ENCODE peak calls at places on chromosomes 12 and 14, in seven cellular contexts. U is fibroblast of lung, G is Caco-2, J is IMR-90, S is BJ, R is uterus, D is pancreas. A is an unnamed sample.

GRCh38 chr14:72613196-72613974 is 280.5 kb downstream of the DPF3 start:
- DNase-seq in J (no peak), G (no peak), R (peak; percentile 41), U (no peak), S (no peak), D (peak; percentile 67), A (no peak)

GRCh38 chr14:91417134-91417982 is at the start of gene CCDC88C:
- DNase-seq in J (no peak), G (peak; percentile 85), R (peak; percentile 42), S (no peak), U (peak; percentile 20), D (peak; percentile 80), A (no peak)

GRCh38 chr12:67592228-67593011 is 56.1 kb upstream of the DYRK2 start:
- DNase-seq in S (peak; percentile 40), U (peak; percentile 59), D (no peak), J (peak; percentile 51), G (no peak), R (peak; percentile 14), A (peak; percentile 41)

GRCh38 chr12:3133410-3133793 is 56.2 kb downstream of the TSPAN9 start:
- DNase-seq in S (no peak), U (no peak), R (peak; percentile 66), D (no peak), J (peak; percentile 30), G (no peak), A (no peak)

GRCh38 chr14:104436047-104436531 is 143.5 kb upstream of the C14orf180 start:
- DNase-seq in R (no peak), D (peak; percentile 84), U (peak; percentile 17), G (no peak), S (no peak), J (no peak), A (no peak)

GRCh38 chr14:32697704-32698103 is 241.0 kb upstream of the NPAS3 start:
- DNase-seq in R (no peak), D (no peak), J (peak; percentile 54), U (peak; percentile 92), G (no peak), S (no peak), A (no peak)

GRCh38 chr14:69850086-69850735 is 29.0 kb upstream of the SMOC1 start:
- DNase-seq in G (peak; percentile 79), D (no peak), J (no peak), R (no peak), S (no peak), U (peak; percentile 8), A (no peak)

GRCh38 chr12:29782821-29783772 is 645 bp downstream of the TMTC1 start:
- DNase-seq in G (no peak), J (peak; percentile 31), U (peak; percentile 49), D (peak; percentile 31), R (peak; percentile 27), S (no peak), A (no peak)

GRCh38 chr12:104588048-104588942 is 131.5 kb downstream of the CHST11 start:
- DNase-seq in S (peak; percentile 55), R (no peak), J (peak; percentile 81), U (peak; percentile 89), D (no peak), G (no peak), A (no peak)

GRCh38 chr12:37543966-37544668 is 772.5 kb upstream of the ALG10B start:
- DNase-seq in G (no peak), R (no peak), U (no peak), S (no peak), J (no peak), D (no peak), A (no peak)

GRCh38 chr14:59254146-59254910 is 65.9 kb downstream of the DAAM1 start:
- DNase-seq in G (no peak), U (peak; percentile 96), R (peak; percentile 66), S (peak; percentile 80), D (peak; percentile 59), J (peak; percentile 95), A (no peak)

GRCh38 chr12:87020071-87020470 is 763.9 kb upstream of the MGAT4C start:
- DNase-seq in R (no peak), U (peak; percentile 1), S (no peak), D (no peak), J (no peak), G (no peak), A (no peak)

GRCh38 chr14:61514006-61514830 is 181.1 kb upstream of the HIF1A start:
- DNase-seq in D (no peak), G (peak; percentile 42), U (peak; percentile 84), J (peak; percentile 37), R (no peak), S (no peak), A (no peak)

GRCh38 chr12:56803750-56804149 is 40.6 kb downstream of the HSD17B6 start:
- DNase-seq in J (no peak), D (no peak), R (no peak), U (peak; percentile 4), S (no peak), G (no peak), A (no peak)

GRCh38 chr14:39469094-39469710 is 37.0 kb upstream of the FBXO33 start:
- DNase-seq in R (no peak), S (no peak), G (peak; percentile 42), U (no peak), D (no peak), J (no peak), A (peak; percentile 51)

GRCh38 chr12:112112423-112113132 is 4.0 kb upstream of the NAA25 start:
- DNase-seq in J (no peak), S (no peak), R (no peak), U (no peak), G (no peak), D (no peak), A (no peak)

GRCh38 chr12:131101006-131101405 is 147.3 kb downstream of the ADGRD1 start:
- DNase-seq in J (no peak), S (no peak), R (peak; percentile 2), U (no peak), D (no peak), G (no peak), A (no peak)

GRCh38 chr14:100850841-100851585 is 25.1 kb downstream of the MEG3 start:
- DNase-seq in S (no peak), D (peak; percentile 88), J (no peak), G (peak; percentile 72), R (peak; percentile 54), U (no peak), A (peak; percentile 16)

GRCh38 chr12:27549231-27549800 is 25.3 kb downstream of the PPFIBP1 start:
- DNase-seq in G (no peak), R (no peak), D (no peak), U (peak; percentile 88), S (peak; percentile 69), J (peak; percentile 87), A (no peak)

GRCh38 chr12:118813778-118814359 is 167.5 kb upstream of the SRRM4 start:
- DNase-seq in R (no peak), G (no peak), D (no peak), J (no peak), S (no peak), U (no peak), A (no peak)

GRCh38 chr12:31819427-31819826 is 90.6 kb upstream of the AMN1 start:
- DNase-seq in U (no peak), R (no peak), S (no peak), J (no peak), D (no peak), G (no peak), A (no peak)

GRCh38 chr12:11580125-11580751 is 69.2 kb upstream of the ETV6 start:
- DNase-seq in G (no peak), S (peak; percentile 62), D (no peak), J (peak; percentile 82), U (peak; percentile 89), R (peak; percentile 30), A (peak; percentile 63)

GRCh38 chr12:89501793-89502192 is 22.8 kb downstream of the GALNT4 start:
- DNase-seq in U (no peak), J (no peak), R (no peak), S (no peak), G (no peak), D (no peak), A (no peak)

DNA sequence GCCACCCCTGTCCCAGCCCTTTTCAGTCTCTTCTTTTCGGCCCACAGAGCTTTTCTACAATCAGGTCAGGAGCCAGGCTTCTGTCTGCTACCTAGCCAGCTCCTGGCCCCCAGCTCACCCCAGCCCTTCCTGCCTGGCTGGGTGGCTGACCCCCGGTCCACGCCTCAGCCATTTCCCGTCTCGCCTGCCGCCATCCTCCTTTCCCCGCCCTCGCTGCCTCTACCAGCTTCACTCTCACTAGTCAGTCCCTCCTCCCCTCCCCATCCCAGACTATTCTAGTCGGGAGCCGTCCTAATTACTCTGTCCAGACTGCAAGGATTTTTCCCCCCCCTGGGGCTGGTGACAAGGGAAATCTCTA is 876 bp downstream of the DHH start:
- DNase-seq in G (no peak), J (no peak), S (no peak), U (no peak), D (no peak), R (no peak), A (no peak)
- H3K4me3 ChIP-seq in G (no peak overlapping the region), J (no peak overlapping the region), S (no peak overlapping the region), U (peak overlapping the region; percentile 33), D (no peak overlapping the region), R (no peak overlapping the region), A (no peak overlapping the region)

GRCh38 chr12:39619660-39620433 is at the start of gene ABCD2:
- DNase-seq in U (peak; percentile 86), D (no peak), J (peak; percentile 58), G (peak; percentile 67), S (peak; percentile 29), R (peak; percentile 84), A (peak; percentile 97)
- TF ChIP-seq CTCF in U (peak; percentile 6), D (no peak), J (no peak), G (no peak), S (peak; percentile 18), R (no peak), A (peak; percentile 25)

GRCh38 chr14:30971586-30971985 is 53.9 kb upstream of the AP4S1 start:
- DNase-seq in J (no peak), D (no peak), U (peak; percentile 32), G (no peak), R (no peak), S (no peak), A (no peak)
- H3K4me3 ChIP-seq in J (no peak overlapping the region), D (no peak overlapping the region), U (no peak overlapping the region), G (no peak overlapping the region), R (no peak overlapping the region), S (no peak overlapping the region), A (no peak overlapping the region)

GRCh38 chr14:99647407-99647806 is 2.5 kb downstream of the HHIPL1 start:
- DNase-seq in S (no peak), U (peak; percentile 79), D (no peak), G (no peak), R (no peak), J (peak; percentile 26), A (no peak)

GRCh38 chr14:99649219-99649618 is 4.3 kb downstream of the HHIPL1 start:
- DNase-seq in J (peak; percentile 62), S (no peak), D (no peak), G (no peak), U (peak; percentile 88), R (no peak), A (no peak)

GRCh38 chr14:99650189-99650588 is 5.3 kb downstream of the HHIPL1 start:
- DNase-seq in D (no peak), J (no peak), G (no peak), U (no peak), S (no peak), R (no peak), A (no peak)

GRCh38 chr14:99649643-99650042 is 4.7 kb downstream of the HHIPL1 start:
- DNase-seq in D (no peak), R (no peak), S (no peak), J (no peak), U (no peak), G (no peak), A (no peak)

DNA sequence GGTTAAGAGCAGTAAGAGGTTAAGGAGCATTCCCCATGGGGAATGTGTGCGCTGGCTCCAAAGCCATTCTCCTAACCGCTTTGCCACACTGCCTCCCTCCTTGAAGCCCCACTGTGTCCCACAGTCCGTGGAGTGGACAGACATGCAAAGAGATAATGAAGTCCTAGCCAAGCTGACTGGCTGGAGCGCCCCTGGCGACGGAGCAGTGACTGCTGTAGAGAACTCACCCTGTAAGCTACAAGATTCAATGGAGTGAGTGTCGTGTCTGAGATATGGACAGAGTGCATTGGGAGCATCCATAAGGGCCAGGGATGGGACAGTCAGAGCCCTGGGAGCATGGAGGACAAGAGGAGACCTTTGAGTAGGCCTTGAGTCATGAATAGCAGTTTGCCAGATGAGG is 3.5 kb downstream of the HHIPL1 start:
- DNase-seq in S (no peak), U (no peak), D (no peak), J (no peak), R (no peak), G (no peak), A (no peak)
- TF ChIP-seq CTCF in S (no peak), U (no peak), D (no peak), J (no peak), R (no peak), G (no peak), A (no peak)